ENCODE peak calls at places on chromosomes 13 and 19, in seven cellular contexts. F, W, M, J, D, C and O are unnamed samples.
A peak's percentile ranks its signal among the peaks of the same experiment; 100 is the strongest.

GRCh38 chr13:35888327-35888940 is 242.7 kb downstream of the DCLK1 start:
- DNase-seq in F (no peak), W (no peak), M (no peak), J (no peak), D (no peak), C (no peak), O (no peak)

GRCh38 chr19:13629687-13630357 is 123.5 kb upstream of the CACNA1A start:
- DNase-seq in F (no peak), W (no peak), M (no peak), J (no peak), D (no peak), C (no peak), O (no peak)

GRCh38 chr13:33194820-33195692 is 90.5 kb downstream of the STARD13 start:
- DNase-seq in F (no peak), W (no peak), M (no peak), J (no peak), D (no peak), C (no peak), O (peak; percentile 73)

GRCh38 chr19:50300051-50300450 is 29.1 kb downstream of the KCNC3 start:
- DNase-seq in F (no peak), W (no peak), M (no peak), J (no peak), D (no peak), C (no peak), O (no peak)

GRCh38 chr19:12647490-12648071 is 19.0 kb downstream of the MAN2B1 start:
- DNase-seq in F (peak; percentile 35), W (no peak), M (no peak), J (no peak), D (peak; percentile 66), C (no peak), O (no peak)

GRCh38 chr19:18657590-18658365 is 20.9 kb downstream of the KLHL26 start:
- DNase-seq in F (no peak), W (no peak), M (no peak), J (no peak), D (no peak), C (peak; percentile 38), O (peak; percentile 90)

GRCh38 chr19:7857727-7858701 is 16.2 kb downstream of the PRR36 start:
- DNase-seq in F (no peak), W (no peak), M (no peak), J (no peak), D (no peak), C (no peak), O (no peak)

GRCh38 chr13:42047561-42048322 is 706 bp upstream of the DGKH start:
- DNase-seq in F (no peak), W (peak; percentile 9), M (no peak), J (no peak), D (peak; percentile 82), C (no peak), O (no peak)

GRCh38 chr19:30171138-30171635 is 201.0 kb upstream of the ZNF536 start:
- DNase-seq in F (no peak), W (no peak), M (no peak), J (no peak), D (no peak), C (no peak), O (no peak)

GRCh38 chr19:33298146-33298911 is 4.0 kb downstream of the CEBPA start:
- DNase-seq in F (no peak), W (no peak), M (no peak), J (no peak), D (peak; percentile 94), C (no peak), O (no peak)

GRCh38 chr19:23769691-23770468 is 11.2 kb upstream of the ZNF681 start:
- DNase-seq in F (no peak), W (no peak), M (no peak), J (no peak), D (peak; percentile 80), C (no peak), O (no peak)

GRCh38 chr13:94620286-94620896 is 18.7 kb downstream of the GPR180 start:
- DNase-seq in F (no peak), W (no peak), M (peak; percentile 2), J (no peak), D (peak; percentile 68), C (no peak), O (no peak)

GRCh38 chr13:97108535-97108910 is 113.6 kb upstream of the MBNL2 start:
- DNase-seq in F (no peak), W (no peak), M (no peak), J (no peak), D (peak; percentile 13), C (no peak), O (no peak)

GRCh38 chr13:33016414-33017409 is at the start of gene KL:
- DNase-seq in F (no peak), W (no peak), M (no peak), J (no peak), D (no peak), C (no peak), O (no peak)